ENCODE peak calls at places on chromosomes 16 and 17, in eight cellular contexts. B is naive thymus-derived CD4-positive, alpha-beta T cell; N is left lung; S is neural progenitor cell; C is GM23338; Y is astrocyte; K is psoas muscle; P is CD4-positive, alpha-beta memory T cell. I is an unnamed sample.
A peak's percentile ranks its signal among the peaks of the same experiment; 100 is the strongest.

GRCh38 chr16:3009568-3010390 is 2.9 kb upstream of the CLDN9 start:
- DNase-seq in K (no peak), N (peak; percentile 79), B (no peak), C (peak; percentile 97), P (no peak), S (peak; percentile 73), Y (no peak), I (peak; percentile 75)

GRCh38 chr16:637081-638018 is 1.2 kb upstream of the METTL26 start:
- DNase-seq in S (peak; percentile 73), B (peak; percentile 89), P (no peak), K (peak; percentile 96), C (peak; percentile 90), N (peak; percentile 93), Y (peak; percentile 57), I (peak; percentile 93)

GRCh38 chr16:24626251-24626650 is 86.9 kb downstream of the RBBP6 start:
- DNase-seq in P (no peak), C (no peak), N (no peak), S (no peak), K (no peak), Y (no peak), B (no peak), I (no peak)

GRCh38 chr16:76345093-76345735 is 68.0 kb downstream of the CNTNAP4 start:
- DNase-seq in K (peak; percentile 65), P (no peak), B (no peak), N (peak; percentile 37), S (no peak), C (no peak), Y (peak; percentile 15), I (no peak)

GRCh38 chr16:30902070-30902972 is 5.9 kb downstream of the CTF1 start:
- DNase-seq in C (peak; percentile 71), S (peak; percentile 92), K (peak; percentile 87), P (peak; percentile 72), Y (peak; percentile 30), N (peak; percentile 75), B (peak; percentile 38), I (peak; percentile 75)

GRCh38 chr16:31179153-31179746 is 689 bp upstream of the FUS start:
- DNase-seq in C (no peak), N (no peak), B (no peak), P (no peak), Y (no peak), S (no peak), K (peak; percentile 60), I (no peak)

GRCh38 chr16:9437115-9437514 is 345.7 kb downstream of the HAPSTR1 start:
- DNase-seq in B (no peak), Y (no peak), K (no peak), S (peak; percentile 43), P (no peak), C (peak; percentile 33), N (no peak), I (peak; percentile 2)

GRCh38 chr16:89449726-89450335 is 40.5 kb downstream of the ANKRD11 start:
- DNase-seq in Y (peak; percentile 27), P (no peak), S (no peak), B (no peak), N (no peak), C (no peak), K (no peak), I (no peak)

GRCh38 chr17:28497931-28498330 is 8.2 kb upstream of the FOXN1 start:
- DNase-seq in B (no peak), N (no peak), K (no peak), S (no peak), Y (no peak), P (no peak), C (peak; percentile 72), I (no peak)

GRCh38 chr16:46573008-46573833 is 48.0 kb downstream of the SHCBP1 start:
- DNase-seq in B (no peak), Y (peak; percentile 37), C (no peak), S (no peak), P (no peak), N (no peak), K (no peak), I (peak; percentile 54)

GRCh38 chr17:78278139-78278741 is 46.8 kb downstream of the TMEM235 start:
- DNase-seq in B (no peak), P (no peak), S (peak; percentile 74), N (no peak), C (peak; percentile 67), Y (no peak), K (peak; percentile 73), I (peak; percentile 96)

GRCh38 chr17:35087731-35088646 is 24.5 kb upstream of the RFFL start:
- DNase-seq in K (peak; percentile 71), C (peak; percentile 58), P (no peak), S (no peak), Y (no peak), B (peak; percentile 47), N (peak; percentile 73), I (peak; percentile 71)

GRCh38 chr17:82399601-82400101 is 18.5 kb upstream of the HEXD start:
- DNase-seq in C (no peak), Y (no peak), B (no peak), P (no peak), S (no peak), N (no peak), K (peak; percentile 71), I (peak; percentile 98)

GRCh38 chr16:57608462-57609113 is 19.8 kb upstream of the ADGRG1 start:
- DNase-seq in C (no peak), K (no peak), P (no peak), N (peak; percentile 27), B (no peak), Y (no peak), S (no peak), I (no peak)

GRCh38 chr17:47993964-47994363 is 23.1 kb downstream of the CDK5RAP3 start:
- DNase-seq in P (no peak), C (no peak), K (no peak), B (no peak), Y (no peak), S (no peak), N (no peak), I (no peak)
- H3K27ac ChIP-seq in P (no peak overlapping the region), C (no peak overlapping the region), K (no peak overlapping the region), B (no peak overlapping the region), Y (no peak overlapping the region), S (peak overlapping the region; percentile 88), N (no peak overlapping the region), I (no peak overlapping the region)

GRCh38 chr16:75263963-75264445 is 12.6 kb upstream of the BCAR1 start:
- DNase-seq in C (no peak), S (no peak), Y (no peak), B (no peak), K (peak; percentile 91), P (no peak), N (no peak), I (no peak)
- H3K4me1 ChIP-seq in C (peaks cover 33% of the 10 kb centered on the region), S (peaks cover 17% of the 10 kb centered on the region), Y (peaks cover 40% of the 10 kb centered on the region), B (no peaks in the 10 kb centered on the region), K (peaks cover 75% of the 10 kb centered on the region), P (peaks cover 9% of the 10 kb centered on the region), N (peaks cover 57% of the 10 kb centered on the region), I (peaks cover 20% of the 10 kb centered on the region)

DNA sequence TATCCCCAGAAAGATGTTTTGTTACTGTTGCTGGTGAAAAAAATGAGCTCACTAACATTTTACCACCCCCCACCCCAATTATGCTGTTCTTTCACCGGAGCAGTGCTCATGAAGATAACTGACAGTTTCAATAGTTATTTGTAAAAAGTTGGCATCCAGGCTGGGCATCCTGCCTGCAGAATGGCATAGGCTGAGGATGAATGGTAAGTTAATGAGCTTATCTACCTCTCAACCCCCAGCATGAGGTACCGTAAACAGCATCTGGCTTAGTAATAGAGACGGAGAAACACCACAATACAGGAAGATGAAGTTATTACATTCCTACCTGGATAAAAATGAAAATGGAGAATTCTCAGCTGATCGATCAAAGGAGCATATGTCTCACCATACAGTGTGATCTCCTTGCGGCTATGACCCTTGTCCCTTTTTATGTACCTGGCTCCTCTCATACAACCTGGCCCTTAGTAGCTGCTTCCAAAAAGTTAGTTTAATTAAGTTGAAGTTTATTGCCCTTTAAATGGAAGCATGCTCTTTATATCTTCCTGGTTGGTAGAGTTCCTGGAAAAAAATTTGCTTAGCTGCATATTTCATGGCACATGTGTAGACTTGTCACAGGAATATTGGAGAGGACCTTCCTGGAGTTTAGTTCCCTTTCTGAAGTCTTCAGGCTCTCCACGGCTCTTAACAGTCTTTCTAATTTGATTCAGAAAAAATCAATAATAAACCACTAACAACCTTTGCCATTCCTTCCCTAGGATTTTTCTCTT is 61.2 kb upstream of the MPHOSPH6 start:
- DNase-seq in P (no peak), C (no peak), B (no peak), K (no peak), Y (no peak), N (no peak), S (no peak), I (no peak)
- H3K27ac ChIP-seq in P (no peak overlapping the region), C (no peak overlapping the region), B (no peak overlapping the region), K (no peak overlapping the region), Y (no peak overlapping the region), N (no peak overlapping the region), S (no peak overlapping the region), I (no peak overlapping the region)

DNA sequence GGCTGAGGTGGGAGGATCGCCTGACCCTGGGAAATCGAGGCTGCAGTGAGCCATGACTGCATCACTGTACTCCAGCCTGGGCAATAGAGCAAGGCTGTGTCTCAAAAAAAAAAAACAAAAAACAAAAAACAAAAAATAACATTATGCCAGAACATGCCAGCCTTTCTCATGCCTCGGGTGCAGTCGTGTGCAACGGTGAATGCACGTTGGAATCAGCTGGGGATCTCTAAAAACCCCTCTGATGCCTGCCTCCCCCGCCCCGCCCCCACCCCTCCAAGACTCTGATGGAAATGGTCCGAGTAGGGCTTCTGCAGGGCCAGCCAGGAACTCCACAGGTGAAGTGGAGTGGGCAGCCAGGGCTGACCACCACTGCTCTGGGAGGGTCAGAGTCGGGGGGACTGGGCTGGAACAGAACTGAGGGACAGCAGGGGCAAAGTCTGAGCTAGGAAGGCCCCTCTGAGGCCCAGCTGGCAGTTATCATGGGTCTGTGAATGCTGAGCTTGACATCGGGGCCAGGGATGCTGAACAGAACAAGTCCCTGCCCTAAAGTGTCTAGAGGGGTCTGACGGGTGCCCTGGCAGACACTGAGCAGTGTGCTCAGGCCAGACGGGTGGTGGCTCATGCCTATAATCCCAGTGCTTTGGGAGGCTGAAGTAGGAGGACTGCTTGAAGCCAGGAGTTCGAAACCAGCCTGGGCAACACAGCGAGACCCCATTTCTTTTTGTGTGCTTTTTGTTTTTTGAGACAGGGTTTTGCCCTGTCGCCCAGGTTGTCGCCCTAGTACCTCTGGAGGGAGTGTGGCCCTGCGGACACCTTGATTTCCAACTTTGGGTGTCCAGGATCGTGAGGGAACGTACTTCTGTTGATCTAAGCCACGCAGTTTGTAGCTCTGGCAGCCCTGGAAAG is 193.4 kb upstream of the GSE1 start:
- DNase-seq in B (no peak), S (no peak), K (peak; percentile 41), Y (no peak), C (no peak), P (no peak), N (no peak), I (no peak)
- H3K4me1 ChIP-seq in B (no peaks in the 10 kb centered on the region), S (peaks cover 18% of the 10 kb centered on the region), K (peaks cover 13% of the 10 kb centered on the region), Y (no peaks in the 10 kb centered on the region), C (peaks cover 15% of the 10 kb centered on the region), P (peaks cover 4% of the 10 kb centered on the region), N (peaks cover 17% of the 10 kb centered on the region), I (peaks cover 3% of the 10 kb centered on the region)

I was measured in SJCRH30.